ENCODE peak calls at places on chromosomes 4 and X, in four cellular contexts. W is kidney epithelial cell, G is GM23338, Q is psoas muscle. J is an unnamed sample.

GRCh38 chr4:5079581-5079980 is 28.3 kb downstream of the STK32B start:
- DNase-seq in W (no peak), G (no peak), Q (no peak), J (no peak)

GRCh38 chrX:856901-857300 is 226.3 kb downstream of the SHOX start:
- DNase-seq in W (no peak), G (no peak), Q (no peak), J (no peak)

GRCh38 chrX:55695227-55696018 is 22.1 kb upstream of the RRAGB start:
- DNase-seq in W (no peak), G (no peak), Q (no peak), J (no peak)

GRCh38 chr4:184329235-184330007 is 111.7 kb upstream of the ENPP6 start:
- DNase-seq in W (no peak), G (no peak), Q (no peak), J (no peak)

GRCh38 chrX:99394450-99394849 is 1015.6 kb downstream of the PCDH19 start:
- DNase-seq in W (no peak), G (peak; percentile 33), Q (no peak), J (no peak)

GRCh38 chr4:145176641-145177432 is 3.6 kb downstream of the OTUD4 start:
- DNase-seq in W (no peak), G (no peak), Q (no peak), J (no peak)

GRCh38 chrX:123159403-123159802 is 24.7 kb upstream of the GRIA3 start:
- DNase-seq in W (no peak), G (no peak), Q (no peak), J (no peak)

GRCh38 chr4:37066149-37066548 is 178.4 kb upstream of the NWD2 start:
- DNase-seq in W (no peak), G (no peak), Q (no peak), J (no peak)

GRCh38 chrX:13051529-13052172 is 7.2 kb upstream of the FAM9C start:
- DNase-seq in W (no peak), G (no peak), Q (no peak), J (no peak)

GRCh38 chr4:33467291-33467690 is 2747.1 kb downstream of the PCDH7 start:
- DNase-seq in W (no peak), G (peak; percentile 61), Q (no peak), J (no peak)

GRCh38 chrX:119072771-119073170 is at the start of gene CT47C1:
- DNase-seq in W (no peak), G (no peak), Q (no peak), J (no peak)

GRCh38 chrX:24306430-24306829 is 7.4 kb downstream of the SUPT20HL2 start:
- DNase-seq in W (no peak), G (peak; percentile 27), Q (no peak), J (peak; percentile 10)

GRCh38 chr4:20356565-20356964 is 104.9 kb downstream of the SLIT2 start:
- DNase-seq in W (peak; percentile 43), G (no peak), Q (no peak), J (no peak)

GRCh38 chrX:150813922-150814321 is 84.5 kb downstream of the CD99L2 start:
- DNase-seq in W (no peak), G (no peak), Q (no peak), J (no peak)

GRCh38 chr4:78040431-78040830 is 16.7 kb upstream of the FRAS1 start:
- DNase-seq in W (no peak), G (no peak), Q (no peak), J (no peak)

GRCh38 chr4:184596617-184597185 is 52.5 kb downstream of the CASP3 start:
- DNase-seq in W (no peak), G (no peak), Q (no peak), J (peak; percentile 49)

GRCh38 chrX:139930923-139931645 is 1.8 kb downstream of the ATP11C start:
- DNase-seq in W (no peak), G (peak; percentile 25), Q (peak; percentile 46), J (peak; percentile 34)

GRCh38 chr4:98955229-98955628 is 26.3 kb upstream of the EIF4E start:
- DNase-seq in W (no peak), G (no peak), Q (no peak), J (no peak)

GRCh38 chrX:113651306-113651705 is 810.7 kb upstream of the AMOT start:
- DNase-seq in W (no peak), G (no peak), Q (no peak), J (no peak)

GRCh38 chr4:8181844-8182243 is 17.2 kb upstream of the SH3TC1 start:
- DNase-seq in W (no peak), G (no peak), Q (no peak), J (peak; percentile 68)

GRCh38 chrX:618761-619450 is 11.7 kb upstream of the SHOX start:
- DNase-seq in W (no peak), G (no peak), Q (no peak), J (no peak)

GRCh38 chrX:40157228-40158035 is 59.7 kb upstream of the BCOR start:
- DNase-seq in W (no peak), G (peak; percentile 74), Q (no peak), J (no peak)

GRCh38 chr4:163121689-163122088 is 45.0 kb downstream of the NAF1 start:
- DNase-seq in W (no peak), G (no peak), Q (no peak), J (no peak)

GRCh38 chr4:187389420-187389819 is 606.2 kb upstream of the ZFP42 start:
- DNase-seq in W (no peak), G (no peak), Q (no peak), J (no peak)

GRCh38 chr4:157806176-157806575 is 366.6 kb downstream of the GASK1B start:
- DNase-seq in W (no peak), G (no peak), Q (no peak), J (no peak)

GRCh38 chr4:159564615-159565014 is 461.7 kb downstream of the RAPGEF2 start:
- DNase-seq in W (no peak), G (no peak), Q (no peak), J (no peak)

GRCh38 chrX:47264507-47265173 is 31.8 kb downstream of the USP11 start:
- DNase-seq in W (peak; percentile 39), G (no peak), Q (no peak), J (no peak)

GRCh38 chr4:128387600-128388351 is 100.2 kb upstream of the PGRMC2 start:
- DNase-seq in W (no peak), G (no peak), Q (no peak), J (no peak)

GRCh38 chr4:704198-704891 is 1.3 kb upstream of the PCGF3 start:
- DNase-seq in W (no peak), G (no peak), Q (no peak), J (no peak)

GRCh38 chr4:69689530-69690111 is 36.6 kb upstream of the UGT2A1 start:
- DNase-seq in W (no peak), G (peak; percentile 39), Q (no peak), J (peak; percentile 37)

GRCh38 chr4:56129431-56129861 is 180.7 kb downstream of the CEP135 start:
- DNase-seq in W (no peak), G (peak; percentile 79), Q (no peak), J (peak; percentile 72)

GRCh38 chrX:13750204-13750603 is 15.7 kb downstream of the OFD1 start:
- DNase-seq in W (no peak), G (peak; percentile 60), Q (no peak), J (peak; percentile 39)

GRCh38 chrX:153771686-153772607 is 7.9 kb downstream of the PLXNB3 start:
- DNase-seq in W (no peak), G (no peak), Q (peak; percentile 36), J (peak; percentile 16)

GRCh38 chrX:16113978-16114554 is 9.3 kb upstream of the GRPR start:
- DNase-seq in W (no peak), G (no peak), Q (no peak), J (no peak)

GRCh38 chrX:16114640-16115039 is 8.7 kb upstream of the GRPR start:
- DNase-seq in W (no peak), G (no peak), Q (no peak), J (no peak)

DNA sequence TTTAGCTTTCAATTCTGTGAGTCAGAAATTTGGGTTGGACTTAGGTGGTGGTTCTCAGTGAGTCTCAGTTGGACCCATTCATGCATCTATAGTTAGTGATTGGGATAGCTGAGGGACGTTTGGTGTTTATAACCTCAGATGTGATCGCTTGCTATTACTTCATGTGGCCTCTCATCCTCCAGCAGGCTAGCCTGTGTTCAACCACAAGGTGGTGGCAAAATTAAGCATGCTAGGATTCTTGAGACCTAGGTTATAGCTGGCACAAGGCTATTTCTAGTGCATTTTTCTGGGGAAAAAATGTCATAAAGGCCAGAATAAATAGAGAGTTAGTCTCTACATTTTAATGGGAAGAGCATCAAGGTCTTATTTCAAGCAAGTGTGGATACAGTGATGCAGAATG is 10.9 kb upstream of the GRPR start:
- DNase-seq in W (no peak), G (peak; percentile 11), Q (no peak), J (no peak)
- TF ChIP-seq CTCF in W (no peak), G (peak; percentile 32), Q (no peak), J (no peak)

GRCh38 chr4:153347117-153347516 is 2.6 kb downstream of the MND1 start:
- DNase-seq in W (no peak), G (no peak), Q (no peak), J (no peak)
- H3K4me3 ChIP-seq in W (no peak overlapping the region), G (no peak overlapping the region), Q (no peak overlapping the region), J (no peak overlapping the region)

GRCh38 chr4:43778187-43778915 is 670.3 kb downstream of the KCTD8 start:
- DNase-seq in W (no peak), G (no peak), Q (no peak), J (no peak)

GRCh38 chr4:43781125-43781524 is 667.5 kb downstream of the KCTD8 start:
- DNase-seq in W (no peak), G (no peak), Q (no peak), J (no peak)

GRCh38 chr4:43776371-43776770 is 672.2 kb downstream of the KCTD8 start:
- DNase-seq in W (no peak), G (peak; percentile 6), Q (no peak), J (no peak)
- TF ChIP-seq CTCF in W (no peak), G (no peak), Q (no peak), J (no peak)

GRCh38 chr4:25710637-25711036 is 55.0 kb downstream of the SLC34A2 start:
- DNase-seq in W (no peak), G (peak; percentile 9), Q (no peak), J (no peak)
- H3K4me3 ChIP-seq in W (no peak overlapping the region), G (no peak overlapping the region), Q (no peak overlapping the region), J (no peak overlapping the region)

GRCh38 chr4:95122001-95122400 is 364.2 kb downstream of the BMPR1B start:
- DNase-seq in W (no peak), G (no peak), Q (no peak), J (no peak)

GRCh38 chr4:95129036-95129435 is 371.3 kb downstream of the BMPR1B start:
- DNase-seq in W (peak; percentile 10), G (no peak), Q (no peak), J (no peak)

GRCh38 chr4:95120456-95120855 is 362.7 kb downstream of the BMPR1B start:
- DNase-seq in W (no peak), G (no peak), Q (no peak), J (no peak)

GRCh38 chr4:95129708-95130343 is 372.1 kb downstream of the BMPR1B start:
- DNase-seq in W (peak; percentile 100), G (no peak), Q (no peak), J (no peak)

DNA sequence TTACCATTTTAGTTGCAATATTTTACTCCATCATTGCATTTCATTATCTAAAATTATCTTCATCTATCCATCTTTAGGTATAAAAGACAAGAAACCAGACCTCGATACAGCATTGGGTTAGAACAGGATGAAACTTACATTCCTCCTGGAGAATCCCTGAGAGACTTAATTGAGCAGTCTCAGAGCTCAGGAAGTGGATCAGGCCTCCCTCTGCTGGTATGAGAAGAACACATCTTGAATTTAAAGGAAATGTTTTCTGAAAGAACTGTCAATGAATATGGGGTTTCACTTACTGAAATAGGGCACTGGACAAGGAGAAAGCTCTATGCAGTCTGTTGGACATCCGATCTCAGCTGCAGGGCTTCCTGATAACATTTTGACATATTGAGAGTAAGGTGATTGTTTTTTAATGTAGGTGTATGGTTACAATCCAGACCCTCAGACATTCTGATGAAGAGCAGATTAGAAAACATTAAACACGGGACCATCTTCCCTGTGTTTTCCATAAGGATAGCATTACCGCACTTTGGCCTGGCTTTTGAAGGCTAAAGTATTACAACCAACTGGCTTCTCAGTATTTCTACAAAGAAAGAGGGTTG is 367.2 kb downstream of the BMPR1B start:
- DNase-seq in W (peak; percentile 50), G (peak; percentile 86), Q (no peak), J (no peak)
- TF ChIP-seq CTCF in W (peak; percentile 69), G (peak; percentile 78), Q (peak; percentile 50), J (peak; percentile 58)

J was measured in Caco-2.